ENCODE peak calls at places on chromosome 22, in six cellular contexts. One of them, this sample, is unnamed.

GRCh38 chr22:50513175-50513574 is 5.2 kb downstream of the NCAPH2 start:
- DNase-seq in A549: no peak
- DNase-seq in lower leg skin: no peak
- DNase-seq in upper lobe of right lung: no peak
- DNase-seq in suprapubic skin: no peak
- DNase-seq in ovary: no peak
- DNase-seq in this sample: no peak

GRCh38 chr22:36771376-36772063 is 4.4 kb downstream of the IFT27 start:
- DNase-seq in A549: no peak
- DNase-seq in lower leg skin: no peak
- DNase-seq in upper lobe of right lung: peak; percentile 38
- DNase-seq in suprapubic skin: no peak
- DNase-seq in ovary: no peak
- DNase-seq in this sample: no peak

GRCh38 chr22:50701076-50701419 is 28.4 kb downstream of the SHANK3 start:
- DNase-seq in A549: no peak
- DNase-seq in lower leg skin: no peak
- DNase-seq in upper lobe of right lung: no peak
- DNase-seq in suprapubic skin: peak; percentile 72
- DNase-seq in ovary: no peak
- DNase-seq in this sample: no peak

GRCh38 chr22:46373838-46374662 is 38.5 kb downstream of the TRMU start:
- DNase-seq in A549: no peak
- DNase-seq in lower leg skin: no peak
- DNase-seq in upper lobe of right lung: no peak
- DNase-seq in suprapubic skin: no peak
- DNase-seq in ovary: no peak
- DNase-seq in this sample: no peak

GRCh38 chr22:43440556-43440955 is 28.7 kb downstream of the MPPED1 start:
- DNase-seq in A549: no peak
- DNase-seq in lower leg skin: no peak
- DNase-seq in upper lobe of right lung: peak; percentile 58
- DNase-seq in suprapubic skin: no peak
- DNase-seq in ovary: no peak
- DNase-seq in this sample: no peak

GRCh38 chr22:39234157-39234793 is 10.5 kb downstream of the PDGFB start:
- DNase-seq in A549: no peak
- DNase-seq in lower leg skin: no peak
- DNase-seq in upper lobe of right lung: no peak
- DNase-seq in suprapubic skin: no peak
- DNase-seq in ovary: no peak
- DNase-seq in this sample: no peak

GRCh38 chr22:17878186-17878694 is 104.0 kb upstream of the BID start:
- DNase-seq in A549: no peak
- DNase-seq in lower leg skin: no peak
- DNase-seq in upper lobe of right lung: no peak
- DNase-seq in suprapubic skin: no peak
- DNase-seq in ovary: peak; percentile 21
- DNase-seq in this sample: no peak

GRCh38 chr22:46918197-46918596 is 155.7 kb downstream of the TBC1D22A start:
- DNase-seq in A549: no peak
- DNase-seq in lower leg skin: no peak
- DNase-seq in upper lobe of right lung: no peak
- DNase-seq in suprapubic skin: peak; percentile 55
- DNase-seq in ovary: no peak
- DNase-seq in this sample: no peak

GRCh38 chr22:36364255-36365019 is 23.3 kb downstream of the MYH9 start:
- DNase-seq in A549: no peak
- DNase-seq in lower leg skin: no peak
- DNase-seq in upper lobe of right lung: no peak
- DNase-seq in suprapubic skin: no peak
- DNase-seq in ovary: no peak
- DNase-seq in this sample: no peak

GRCh38 chr22:29524440-29525191 is 28.9 kb downstream of the THOC5 start:
- DNase-seq in A549: peak; percentile 28
- DNase-seq in lower leg skin: no peak
- DNase-seq in upper lobe of right lung: no peak
- DNase-seq in suprapubic skin: no peak
- DNase-seq in ovary: peak; percentile 61
- DNase-seq in this sample: peak; percentile 27

GRCh38 chr22:20244744-20245576 is 23.2 kb downstream of the RTN4R start:
- DNase-seq in A549: no peak
- DNase-seq in lower leg skin: no peak
- DNase-seq in upper lobe of right lung: no peak
- DNase-seq in suprapubic skin: no peak
- DNase-seq in ovary: no peak
- DNase-seq in this sample: no peak

GRCh38 chr22:35126993-35127392 is 61.0 kb downstream of the ISX start:
- DNase-seq in A549: no peak
- DNase-seq in lower leg skin: no peak
- DNase-seq in upper lobe of right lung: no peak
- DNase-seq in suprapubic skin: no peak
- DNase-seq in ovary: no peak
- DNase-seq in this sample: no peak

GRCh38 chr22:27815826-27816530 is 14.4 kb upstream of the MN1 start:
- DNase-seq in A549: no peak
- DNase-seq in lower leg skin: no peak
- DNase-seq in upper lobe of right lung: no peak
- DNase-seq in suprapubic skin: no peak
- DNase-seq in ovary: no peak
- DNase-seq in this sample: no peak

GRCh38 chr22:50305658-50306566 is 1.5 kb downstream of the PLXNB2 start:
- DNase-seq in A549: peak; percentile 80
- DNase-seq in lower leg skin: peak; percentile 83
- DNase-seq in upper lobe of right lung: peak; percentile 94
- DNase-seq in suprapubic skin: peak; percentile 91
- DNase-seq in ovary: peak; percentile 91
- DNase-seq in this sample: peak; percentile 97

GRCh38 chr22:30010789-30011405 is 69.4 kb upstream of the HORMAD2 start:
- DNase-seq in A549: no peak
- DNase-seq in lower leg skin: no peak
- DNase-seq in upper lobe of right lung: no peak
- DNase-seq in suprapubic skin: no peak
- DNase-seq in ovary: no peak
- DNase-seq in this sample: no peak

GRCh38 chr22:28410050-28410816 is 269.4 kb downstream of the TTC28 start:
- DNase-seq in A549: no peak
- DNase-seq in lower leg skin: no peak
- DNase-seq in upper lobe of right lung: no peak
- DNase-seq in suprapubic skin: no peak
- DNase-seq in ovary: no peak
- DNase-seq in this sample: peak; percentile 21

GRCh38 chr22:43262990-43263644 is 76.2 kb upstream of the TTLL12 start:
- DNase-seq in A549: no peak
- DNase-seq in lower leg skin: no peak
- DNase-seq in upper lobe of right lung: no peak
- DNase-seq in suprapubic skin: no peak
- DNase-seq in ovary: peak; percentile 80
- DNase-seq in this sample: no peak

GRCh38 chr22:50010676-50011446 is 1.7 kb downstream of the IL17REL start:
- DNase-seq in A549: no peak
- DNase-seq in lower leg skin: no peak
- DNase-seq in upper lobe of right lung: peak; percentile 58
- DNase-seq in suprapubic skin: no peak
- DNase-seq in ovary: peak; percentile 31
- DNase-seq in this sample: no peak

GRCh38 chr22:39967996-39968968 is 8.1 kb downstream of the TMA7B start:
- DNase-seq in A549: no peak
- DNase-seq in lower leg skin: no peak
- DNase-seq in upper lobe of right lung: no peak
- DNase-seq in suprapubic skin: no peak
- DNase-seq in ovary: peak; percentile 53
- DNase-seq in this sample: no peak

GRCh38 chr22:50471962-50472361 is 2.9 kb downstream of the SBF1 start:
- DNase-seq in A549: no peak
- DNase-seq in lower leg skin: no peak
- DNase-seq in upper lobe of right lung: no peak
- DNase-seq in suprapubic skin: no peak
- DNase-seq in ovary: no peak
- DNase-seq in this sample: no peak

GRCh38 chr22:26642465-26643367 is 14.7 kb upstream of the MIAT start:
- DNase-seq in A549: no peak
- DNase-seq in lower leg skin: no peak
- DNase-seq in upper lobe of right lung: no peak
- DNase-seq in suprapubic skin: no peak
- DNase-seq in ovary: no peak
- DNase-seq in this sample: no peak

GRCh38 chr22:19798825-19799224 is 38.2 kb downstream of the TBX1 start:
- DNase-seq in A549: no peak
- DNase-seq in lower leg skin: no peak
- DNase-seq in upper lobe of right lung: no peak
- DNase-seq in suprapubic skin: no peak
- DNase-seq in ovary: no peak
- DNase-seq in this sample: no peak

GRCh38 chr22:44193537-44193896 is 12.8 kb downstream of the PARVG start:
- DNase-seq in A549: no peak
- DNase-seq in lower leg skin: no peak
- DNase-seq in upper lobe of right lung: no peak
- DNase-seq in suprapubic skin: no peak
- DNase-seq in ovary: no peak
- DNase-seq in this sample: no peak

GRCh38 chr22:32850591-32851517 is 49.3 kb downstream of the TIMP3 start:
- DNase-seq in A549: no peak
- DNase-seq in lower leg skin: peak; percentile 81
- DNase-seq in upper lobe of right lung: no peak
- DNase-seq in suprapubic skin: peak; percentile 91
- DNase-seq in ovary: peak; percentile 93
- DNase-seq in this sample: no peak

GRCh38 chr22:24474221-24474620 is 20.9 kb upstream of the UPB1 start:
- DNase-seq in A549: no peak
- DNase-seq in lower leg skin: no peak
- DNase-seq in upper lobe of right lung: no peak
- DNase-seq in suprapubic skin: no peak
- DNase-seq in ovary: no peak
- DNase-seq in this sample: peak; percentile 89

GRCh38 chr22:34108168-34108567 is 187.9 kb upstream of the LARGE1 start:
- DNase-seq in A549: no peak
- DNase-seq in lower leg skin: no peak
- DNase-seq in upper lobe of right lung: no peak
- DNase-seq in suprapubic skin: no peak
- DNase-seq in ovary: no peak
- DNase-seq in this sample: no peak

GRCh38 chr22:34111210-34111824 is 191.0 kb upstream of the LARGE1 start:
- DNase-seq in A549: peak; percentile 13
- DNase-seq in lower leg skin: no peak
- DNase-seq in upper lobe of right lung: no peak
- DNase-seq in suprapubic skin: no peak
- DNase-seq in ovary: peak; percentile 36
- DNase-seq in this sample: no peak

GRCh38 chr22:34102633-34103032 is 182.4 kb upstream of the LARGE1 start:
- DNase-seq in A549: no peak
- DNase-seq in lower leg skin: no peak
- DNase-seq in upper lobe of right lung: no peak
- DNase-seq in suprapubic skin: no peak
- DNase-seq in ovary: no peak
- DNase-seq in this sample: no peak

DNA sequence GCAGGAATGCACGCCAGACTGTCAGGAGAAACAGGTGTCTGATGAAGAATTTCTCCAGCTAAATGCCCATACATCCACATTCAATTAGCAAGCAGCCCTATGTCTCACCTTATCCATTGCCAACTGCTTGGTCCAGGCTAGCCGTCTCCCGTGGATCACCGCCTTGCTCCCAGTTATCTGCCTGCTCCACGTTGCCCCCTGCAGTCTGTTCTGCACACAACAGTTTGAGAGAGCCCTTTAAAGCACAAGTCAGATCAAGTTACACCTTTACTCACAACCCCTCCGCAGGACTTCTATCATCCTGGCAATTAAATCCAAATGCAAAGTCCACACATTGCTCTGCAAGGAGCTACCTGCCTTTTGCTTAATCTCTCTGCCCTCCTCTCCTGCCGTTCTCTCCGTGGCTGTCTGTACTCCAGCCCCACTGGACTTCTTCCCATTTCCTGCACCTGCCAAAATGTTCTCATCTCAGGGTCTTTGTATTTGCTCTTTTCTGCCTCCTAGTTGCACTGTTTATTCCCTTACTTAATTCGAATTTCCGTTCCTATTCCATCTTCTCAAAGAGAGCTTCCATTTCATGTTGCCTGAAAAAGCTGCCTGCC is 185.3 kb upstream of the LARGE1 start:
- DNase-seq in A549: peak; percentile 2
- DNase-seq in lower leg skin: peak; percentile 39
- DNase-seq in upper lobe of right lung: peak; percentile 72
- DNase-seq in suprapubic skin: no peak
- DNase-seq in ovary: peak; percentile 57
- DNase-seq in this sample: no peak
- TF ChIP-seq CTCF in A549: no peak
- TF ChIP-seq CTCF in lower leg skin: no peak
- TF ChIP-seq CTCF in upper lobe of right lung: peak; percentile 70
- TF ChIP-seq CTCF in suprapubic skin: no peak
- TF ChIP-seq CTCF in ovary: peak; percentile 16
- TF ChIP-seq CTCF in this sample: peak; percentile 27

DNA sequence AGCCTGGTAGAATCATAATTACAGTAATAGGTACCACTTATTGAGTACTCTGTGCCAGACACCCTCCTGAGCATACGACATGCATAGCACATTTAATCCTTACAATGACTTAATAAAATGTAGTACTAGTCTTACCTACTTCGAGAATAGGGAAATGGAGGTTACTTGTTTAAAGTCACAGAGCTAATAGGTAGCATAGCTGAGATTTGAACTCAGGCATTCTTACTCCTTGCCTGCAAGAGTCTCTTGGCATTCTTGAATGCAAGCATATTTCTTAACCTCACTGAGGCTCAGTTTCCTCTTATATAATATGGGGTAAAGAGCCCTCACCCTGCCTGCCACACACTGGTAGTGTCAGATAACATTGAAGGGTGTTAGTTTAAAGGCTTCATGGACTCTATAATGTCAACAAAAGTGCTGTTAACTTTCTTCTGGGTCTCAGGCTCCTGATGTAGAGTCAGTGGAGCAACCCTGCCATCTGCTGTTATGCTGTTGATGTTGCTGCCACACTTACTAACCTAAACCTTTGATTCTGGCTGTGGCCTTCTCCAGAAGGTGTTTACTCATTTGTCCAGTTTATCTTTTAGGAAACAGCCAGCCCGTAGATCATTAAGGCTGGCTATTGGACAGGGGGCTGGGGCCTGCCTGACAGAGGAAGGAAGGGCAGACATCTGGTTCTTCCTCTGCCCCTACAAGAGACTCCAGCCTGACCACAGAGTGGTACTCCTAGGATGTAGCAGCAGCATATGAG is 18.9 kb downstream of the LIMK2 start:
- DNase-seq in A549: no peak
- DNase-seq in lower leg skin: peak; percentile 37
- DNase-seq in upper lobe of right lung: no peak
- DNase-seq in suprapubic skin: no peak
- DNase-seq in ovary: peak; percentile 52
- DNase-seq in this sample: peak; percentile 53
- TF ChIP-seq CTCF in A549: peak; percentile 50
- TF ChIP-seq CTCF in lower leg skin: peak; percentile 65
- TF ChIP-seq CTCF in upper lobe of right lung: peak; percentile 72
- TF ChIP-seq CTCF in suprapubic skin: peak; percentile 28
- TF ChIP-seq CTCF in ovary: peak; percentile 57
- TF ChIP-seq CTCF in this sample: peak; percentile 78

GRCh38 chr22:22520020-22520656 is at the start of gene ZNF280A:
- DNase-seq in A549: peak; percentile 67
- DNase-seq in lower leg skin: no peak
- DNase-seq in upper lobe of right lung: no peak
- DNase-seq in suprapubic skin: no peak
- DNase-seq in ovary: no peak
- DNase-seq in this sample: no peak
- TF ChIP-seq CTCF in A549: no peak
- TF ChIP-seq CTCF in lower leg skin: no peak
- TF ChIP-seq CTCF in upper lobe of right lung: no peak
- TF ChIP-seq CTCF in suprapubic skin: no peak
- TF ChIP-seq CTCF in ovary: no peak
- TF ChIP-seq CTCF in this sample: no peak

GRCh38 chr22:37923927-37924326 is 17.8 kb downstream of the MICALL1 start:
- DNase-seq in A549: no peak
- DNase-seq in lower leg skin: no peak
- DNase-seq in upper lobe of right lung: no peak
- DNase-seq in suprapubic skin: no peak
- DNase-seq in ovary: no peak
- DNase-seq in this sample: no peak
- TF ChIP-seq CTCF in A549: no peak
- TF ChIP-seq CTCF in lower leg skin: no peak
- TF ChIP-seq CTCF in upper lobe of right lung: no peak
- TF ChIP-seq CTCF in suprapubic skin: no peak
- TF ChIP-seq CTCF in ovary: no peak
- TF ChIP-seq CTCF in this sample: no peak

This sample was measured in HFFc6.